ENCODE peak calls at places on chromosomes 5 and 9, in nine cellular contexts. B, A, M, Y, F, P, W, Q and H are unnamed samples.

GRCh38 chr5:151619812-151620462 is 28.8 kb upstream of the FAT2 start:
- DNase-seq in F (no peak), A (no peak), B (no peak), M (no peak), W (no peak), Y (no peak), Q (peak), P (no peak), H (no peak)

GRCh38 chr5:55929020-55929799 is 65.6 kb downstream of the IL6ST start:
- DNase-seq in W (no peak), F (no peak), B (no peak), A (no peak), Y (no peak), P (no peak), Q (no peak), M (no peak), H (no peak)

GRCh38 chr9:357560-357959 is 142.9 kb downstream of the DOCK8 start:
- DNase-seq in M (no peak), F (no peak), P (no peak), Y (peak), B (no peak), A (no peak), W (no peak), Q (no peak), H (no peak)

GRCh38 chr5:80655231-80655784 is 525 bp upstream of the DHFR start:
- DNase-seq in Q (peak), B (no peak), W (no peak), F (no peak), M (peak), Y (no peak), P (no peak), A (no peak), H (no peak)

GRCh38 chr5:159097461-159098284 is 2.0 kb downstream of the EBF1 start:
- DNase-seq in W (no peak), B (no peak), Y (peak), P (peak), Q (peak), A (no peak), M (peak), F (no peak), H (no peak)

GRCh38 chr5:157354825-157355224 is 88.9 kb downstream of the CYFIP2 start:
- DNase-seq in Y (peak), W (no peak), M (no peak), A (no peak), F (no peak), Q (no peak), B (no peak), P (peak), H (no peak)

GRCh38 chr5:37840036-37840909 is at the start of gene GDNF:
- DNase-seq in Q (peak), B (no peak), F (no peak), A (no peak), P (peak), Y (peak), W (peak), M (peak), H (no peak)

GRCh38 chr9:27206041-27206440 is 90.9 kb downstream of the EQTN start:
- DNase-seq in Y (no peak), M (no peak), P (no peak), Q (no peak), A (no peak), W (no peak), F (no peak), B (no peak), H (no peak)

GRCh38 chr5:96893342-96893741 is 17.0 kb downstream of the ERAP2 start:
- DNase-seq in P (no peak), W (peak), B (no peak), M (peak), Q (peak), F (no peak), A (no peak), Y (no peak), H (no peak)

GRCh38 chr9:74521009-74521408 is 23.9 kb downstream of the RORB start:
- DNase-seq in M (no peak), Q (no peak), A (no peak), P (no peak), Y (peak), W (no peak), F (no peak), B (no peak), H (no peak)

GRCh38 chr5:165809914-165810313 is 2304.5 kb downstream of the MAT2B start:
- DNase-seq in Q (no peak), M (no peak), P (no peak), B (no peak), Y (no peak), W (no peak), A (no peak), F (no peak), H (no peak)

GRCh38 chr9:86903461-86904010 is 43.8 kb downstream of the GAS1 start:
- DNase-seq in M (no peak), A (no peak), F (no peak), B (no peak), P (no peak), W (no peak), Q (no peak), Y (no peak), H (no peak)

GRCh38 chr5:22572941-22573340 is 280.2 kb downstream of the CDH12 start:
- DNase-seq in Q (no peak), M (no peak), W (no peak), Y (no peak), P (no peak), A (no peak), F (no peak), B (no peak), H (no peak)

GRCh38 chr5:2872676-2873075 is 121.2 kb upstream of the IRX2 start:
- DNase-seq in W (no peak), M (no peak), Y (no peak), P (no peak), A (no peak), F (no peak), Q (no peak), B (no peak), H (no peak)

GRCh38 chr9:7844283-7844682 is 44.7 kb upstream of the DMAC1 start:
- DNase-seq in Q (no peak), M (no peak), Y (peak), F (no peak), B (no peak), P (peak), A (no peak), W (no peak), H (no peak)

GRCh38 chr9:18060304-18060934 is 413.5 kb upstream of the ADAMTSL1 start:
- DNase-seq in F (no peak), W (no peak), Q (no peak), B (no peak), Y (peak), M (no peak), P (no peak), A (no peak), H (no peak)

GRCh38 chr9:127598839-127599549 is 13.1 kb upstream of the STXBP1 start:
- DNase-seq in B (no peak), A (no peak), M (no peak), F (no peak), W (no peak), Y (peak), P (no peak), Q (no peak), H (no peak)